ENCODE peak calls at places on chromosomes 11 and 22, in nine cellular contexts. K is BE2C, B is A549, E is tibial artery, R is HL-60, Y is astrocyte of the spinal cord, D is neural crest cell, I is fibroblast of lung, O is uterus. J is an unnamed sample.

GRCh38 chr11:14927146-14927545 is 35.1 kb upstream of the CYP2R1 start:
- DNase-seq in B (no peak), O (no peak), Y (peak), R (no peak), K (no peak), D (no peak), E (no peak), I (peak), J (no peak)

GRCh38 chr11:10973416-10973815 is 115.6 kb upstream of the ZBED5 start:
- DNase-seq in B (no peak), Y (no peak), K (no peak), D (no peak), O (no peak), I (no peak), R (no peak), E (no peak), J (no peak)

GRCh38 chr11:2521081-2521480 is 76.3 kb downstream of the KCNQ1 start:
- DNase-seq in I (no peak), B (no peak), K (peak), Y (no peak), O (peak), D (no peak), E (peak), R (no peak), J (no peak)

GRCh38 chr11:2305140-2305861 is 3.5 kb downstream of the TSPAN32 start:
- DNase-seq in E (peak), O (peak), Y (peak), D (peak), K (peak), I (peak), R (no peak), B (peak), J (peak)

GRCh38 chr11:69387409-69387885 is 93.5 kb downstream of the MYEOV start:
- DNase-seq in Y (no peak), E (no peak), R (no peak), I (no peak), O (no peak), D (no peak), B (no peak), K (no peak), J (no peak)

GRCh38 chr11:69344570-69345145 is 50.7 kb downstream of the MYEOV start:
- DNase-seq in O (no peak), I (no peak), Y (no peak), K (no peak), R (no peak), B (no peak), D (no peak), E (no peak), J (no peak)

GRCh38 chr22:50249382-50250248 is 1.4 kb downstream of the HDAC10 start:
- DNase-seq in Y (no peak), O (no peak), B (no peak), R (no peak), I (no peak), K (no peak), D (no peak), E (no peak), J (no peak)

GRCh38 chr11:131809203-131809948 is 439.0 kb downstream of the NTM start:
- DNase-seq in I (no peak), D (no peak), Y (no peak), R (no peak), E (no peak), O (no peak), B (no peak), K (no peak), J (no peak)

GRCh38 chr22:31192513-31192912 is 19.6 kb upstream of the LIMK2 start:
- DNase-seq in D (no peak), I (no peak), R (no peak), E (no peak), B (no peak), K (no peak), O (no peak), Y (peak), J (no peak)

GRCh38 chr22:27990879-27991278 is 71.8 kb upstream of the PITPNB start:
- DNase-seq in K (peak), Y (peak), R (peak), O (peak), D (peak), E (peak), I (no peak), B (peak), J (peak)
- TF ChIP-seq CTCF in K (peak), Y (peak), R (peak), O (no peak), D (peak), E (peak), I (peak), B (no peak), J (peak)

DNA sequence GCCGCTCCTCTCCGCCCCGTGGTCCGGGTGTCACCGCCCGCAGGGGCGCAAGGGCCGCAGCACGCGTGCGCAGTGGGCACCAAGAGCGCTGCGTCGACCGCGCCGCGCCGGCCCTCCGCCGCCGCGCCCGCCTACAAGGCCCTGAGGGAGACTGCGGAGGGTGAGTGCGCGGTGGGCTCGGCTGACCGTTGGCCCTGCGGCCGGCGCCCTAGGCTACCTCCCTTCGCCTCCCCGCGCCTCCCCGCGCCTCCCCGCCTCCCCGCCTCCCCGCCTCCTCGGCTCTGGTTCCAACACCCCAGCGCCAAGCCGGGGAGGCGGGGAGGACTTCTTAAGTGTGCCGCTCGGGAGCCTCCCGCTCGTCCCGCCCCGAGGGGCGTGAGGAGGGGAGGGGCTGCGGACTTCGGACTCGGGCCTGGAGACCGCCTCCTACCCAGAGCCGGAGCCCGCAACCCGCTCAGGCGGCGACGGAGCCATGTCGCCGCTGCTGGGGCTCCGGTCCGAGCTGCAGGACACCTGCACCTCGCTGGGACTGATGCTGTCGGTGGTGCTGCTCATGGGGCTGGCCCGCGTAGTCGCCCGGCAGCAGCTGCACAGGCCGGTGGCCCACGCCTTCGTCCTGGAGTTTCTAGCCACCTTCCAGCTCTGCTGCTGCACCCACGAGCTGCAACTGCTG is at the start of gene AQP11:
- DNase-seq in K (peak), Y (peak), B (peak), R (peak), D (peak), E (peak), O (peak), I (peak), J (peak)
- TF ChIP-seq CTCF in K (no peak), Y (no peak), B (no peak), R (no peak), D (no peak), E (no peak), O (no peak), I (no peak), J (no peak)

GRCh38 chr11:43561832-43562231 is 118.7 kb upstream of the HSD17B12 start:
- DNase-seq in B (no peak), D (no peak), E (no peak), I (no peak), O (no peak), R (no peak), K (no peak), Y (no peak), J (no peak)

GRCh38 chr11:43573233-43573632 is 107.3 kb upstream of the HSD17B12 start:
- DNase-seq in E (no peak), O (no peak), Y (no peak), D (peak), I (no peak), R (no peak), B (peak), K (peak), J (peak)

DNA sequence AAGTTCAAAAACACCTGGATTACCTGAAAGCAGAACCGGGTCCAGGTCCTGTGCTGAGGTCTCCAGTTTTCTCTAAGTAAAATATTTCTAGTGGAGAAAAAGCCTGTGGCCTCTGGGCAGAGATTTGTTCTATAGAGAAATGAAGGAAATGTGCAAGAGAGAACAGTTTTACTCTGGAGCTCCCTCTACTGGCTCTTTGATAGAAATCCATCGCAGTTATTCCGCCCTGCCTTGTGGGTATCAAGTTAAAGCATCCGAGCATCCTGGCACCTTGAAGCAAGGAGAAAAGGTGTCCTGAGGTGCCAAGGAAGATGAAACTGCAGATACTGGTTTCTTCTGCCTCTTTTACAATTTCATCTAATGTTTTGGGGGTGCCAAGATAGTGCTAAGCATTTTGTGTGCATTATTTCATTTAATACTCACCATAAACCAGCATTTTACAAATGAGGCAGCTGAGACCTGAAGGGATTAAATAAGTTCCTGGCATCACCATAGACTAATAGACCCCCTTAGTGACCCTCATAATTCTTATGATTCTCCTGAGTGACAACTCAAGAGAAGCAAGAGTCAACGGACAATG is 113.1 kb upstream of the HSD17B12 start:
- DNase-seq in B (peak), D (no peak), O (no peak), K (no peak), I (peak), E (no peak), Y (peak), R (no peak), J (no peak)
- TF ChIP-seq CTCF in B (peak), D (peak), O (peak), K (peak), I (peak), E (peak), Y (peak), R (peak), J (peak)

GRCh38 chr11:29333993-29334780 is 682.6 kb downstream of the KCNA4 start:
- DNase-seq in D (no peak), B (peak), R (no peak), E (no peak), Y (peak), I (peak), K (no peak), O (no peak), J (peak)
- TF ChIP-seq CTCF in D (peak), B (peak), R (no peak), E (peak), Y (peak), I (peak), K (peak), O (no peak), J (peak)